ENCODE peak calls at places on chromosomes 4 and X, in six cellular contexts. One of them, this sample, is unnamed.

GRCh38 chr4:7844247-7844991 is 95.2 kb downstream of the AFAP1 start:
- DNase-seq in heart left ventricle: peak
- DNase-seq in body of pancreas: peak
- DNase-seq in HCT116: peak
- DNase-seq in suprapubic skin: peak
- DNase-seq in GM12891: peak
- DNase-seq in this sample: peak

GRCh38 chr4:186728631-186729271 is 5.1 kb upstream of the FAT1 start:
- DNase-seq in heart left ventricle: no peak
- DNase-seq in suprapubic skin: no peak
- DNase-seq in GM12891: no peak
- DNase-seq in HCT116: peak
- DNase-seq in body of pancreas: no peak
- DNase-seq in this sample: no peak

GRCh38 chrX:49627030-49627777 is 28.4 kb downstream of the GAGE1 start:
- DNase-seq in GM12891: no peak
- DNase-seq in heart left ventricle: no peak
- DNase-seq in body of pancreas: no peak
- DNase-seq in HCT116: peak
- DNase-seq in suprapubic skin: no peak
- DNase-seq in this sample: no peak

GRCh38 chr4:52641853-52642563 is 17.1 kb downstream of the USP46 start:
- DNase-seq in heart left ventricle: no peak
- DNase-seq in body of pancreas: no peak
- DNase-seq in suprapubic skin: no peak
- DNase-seq in GM12891: no peak
- DNase-seq in HCT116: peak
- DNase-seq in this sample: peak

GRCh38 chrX:155314260-155314659 is 20.2 kb downstream of the CLIC2 start:
- DNase-seq in suprapubic skin: no peak
- DNase-seq in body of pancreas: no peak
- DNase-seq in heart left ventricle: no peak
- DNase-seq in GM12891: no peak
- DNase-seq in HCT116: no peak
- DNase-seq in this sample: no peak

GRCh38 chr4:183249854-183250253 is 70.2 kb downstream of the CLDN22 start:
- DNase-seq in body of pancreas: peak
- DNase-seq in HCT116: no peak
- DNase-seq in GM12891: no peak
- DNase-seq in heart left ventricle: no peak
- DNase-seq in suprapubic skin: no peak
- DNase-seq in this sample: peak

GRCh38 chr4:29861307-29861706 is 858.9 kb upstream of the PCDH7 start:
- DNase-seq in suprapubic skin: no peak
- DNase-seq in body of pancreas: no peak
- DNase-seq in GM12891: no peak
- DNase-seq in heart left ventricle: no peak
- DNase-seq in HCT116: peak
- DNase-seq in this sample: no peak

GRCh38 chr4:169414913-169415312 is 144.2 kb upstream of the SH3RF1 start:
- DNase-seq in body of pancreas: no peak
- DNase-seq in HCT116: no peak
- DNase-seq in GM12891: no peak
- DNase-seq in heart left ventricle: no peak
- DNase-seq in suprapubic skin: no peak
- DNase-seq in this sample: no peak

GRCh38 chr4:128380306-128380705 is 92.7 kb upstream of the PGRMC2 start:
- DNase-seq in suprapubic skin: no peak
- DNase-seq in HCT116: no peak
- DNase-seq in body of pancreas: no peak
- DNase-seq in heart left ventricle: no peak
- DNase-seq in GM12891: no peak
- DNase-seq in this sample: no peak

GRCh38 chr4:155207534-155208257 is 740 bp upstream of the NPY2R start:
- DNase-seq in body of pancreas: peak
- DNase-seq in HCT116: no peak
- DNase-seq in heart left ventricle: no peak
- DNase-seq in GM12891: no peak
- DNase-seq in suprapubic skin: no peak
- DNase-seq in this sample: no peak

GRCh38 chrX:136780738-136781137 is at the start of gene ARHGEF6:
- DNase-seq in heart left ventricle: no peak
- DNase-seq in suprapubic skin: no peak
- DNase-seq in body of pancreas: no peak
- DNase-seq in GM12891: no peak
- DNase-seq in HCT116: no peak
- DNase-seq in this sample: no peak

GRCh38 chrX:18151157-18151556 is 69.5 kb downstream of the BEND2 start:
- DNase-seq in GM12891: no peak
- DNase-seq in HCT116: no peak
- DNase-seq in heart left ventricle: no peak
- DNase-seq in body of pancreas: no peak
- DNase-seq in suprapubic skin: no peak
- DNase-seq in this sample: no peak

DNA sequence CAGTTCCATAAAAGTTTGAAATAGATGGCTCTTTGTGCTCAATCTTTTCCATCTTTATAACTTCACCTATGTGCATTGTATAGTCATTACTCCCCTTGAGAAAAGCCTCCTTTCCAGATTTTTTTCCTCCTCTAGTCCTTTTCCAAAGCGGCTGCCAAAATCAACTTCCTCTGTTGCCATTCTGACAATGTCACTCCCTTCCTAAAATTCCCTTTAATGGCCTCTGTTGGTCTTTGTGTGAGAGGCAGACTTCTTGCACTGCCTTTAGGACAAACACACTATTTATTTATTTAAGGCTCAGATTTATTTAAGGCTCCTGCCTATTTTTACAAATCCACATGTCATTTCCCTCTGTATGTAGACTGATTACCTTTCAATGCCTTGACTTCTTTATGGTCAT is 21.7 kb upstream of the FRYL start:
- DNase-seq in suprapubic skin: no peak
- DNase-seq in GM12891: no peak
- DNase-seq in heart left ventricle: no peak
- DNase-seq in body of pancreas: no peak
- DNase-seq in HCT116: no peak
- DNase-seq in this sample: no peak
- TF ChIP-seq POLR2A in suprapubic skin: no peak
- TF ChIP-seq POLR2A in GM12891: no peak
- TF ChIP-seq POLR2A in heart left ventricle: no peak
- TF ChIP-seq POLR2A in body of pancreas: no peak
- TF ChIP-seq POLR2A in HCT116: no peak
- TF ChIP-seq POLR2A in this sample: no peak

DNA sequence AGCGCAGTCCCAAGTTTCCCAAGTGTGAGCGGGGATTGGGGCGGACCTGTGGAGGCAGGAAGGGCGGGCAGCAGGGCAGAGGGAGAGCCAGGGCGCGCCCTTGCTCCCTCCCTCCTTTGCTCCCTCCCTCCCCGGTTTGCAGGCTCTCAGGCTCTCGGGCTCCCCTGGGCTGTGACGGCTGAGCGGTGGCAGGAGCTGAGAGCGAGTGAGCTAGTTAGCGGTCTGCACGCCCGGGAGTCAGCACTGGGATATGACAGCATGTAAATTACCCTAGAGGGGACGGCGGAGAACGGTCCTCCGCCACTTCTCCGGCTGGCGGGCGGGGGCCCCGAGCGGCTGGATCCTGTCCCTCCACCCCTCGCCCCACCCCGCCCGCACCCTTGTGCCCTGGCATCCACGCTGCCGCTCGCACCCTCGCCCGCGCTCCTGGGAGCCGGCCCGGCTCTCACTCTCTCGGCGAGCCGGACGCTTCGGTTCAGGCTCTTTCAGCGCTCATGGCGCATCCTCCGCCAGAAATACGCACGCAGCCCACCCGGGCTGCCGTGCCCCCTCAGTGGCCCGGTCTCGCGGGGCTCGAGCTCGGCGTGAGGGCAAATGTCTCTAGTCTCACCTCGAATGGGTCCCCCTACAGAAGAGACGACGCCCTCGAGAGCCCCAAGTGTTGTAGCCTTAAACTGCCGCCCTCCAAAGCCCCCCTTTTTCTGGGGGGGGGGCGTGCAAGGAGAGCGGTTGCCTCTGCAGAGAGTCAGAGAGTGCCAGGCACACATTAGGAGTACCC is at the start of gene TSC22D3:
- DNase-seq in body of pancreas: peak
- DNase-seq in GM12891: peak
- DNase-seq in heart left ventricle: peak
- DNase-seq in HCT116: peak
- DNase-seq in suprapubic skin: peak
- DNase-seq in this sample: peak
- TF ChIP-seq POLR2A in body of pancreas: peak
- TF ChIP-seq POLR2A in GM12891: no peak
- TF ChIP-seq POLR2A in heart left ventricle: peak
- TF ChIP-seq POLR2A in HCT116: no peak
- TF ChIP-seq POLR2A in suprapubic skin: no peak
- TF ChIP-seq POLR2A in this sample: no peak

GRCh38 chr4:5247735-5248134 is 196.5 kb downstream of the STK32B start:
- DNase-seq in GM12891: no peak
- DNase-seq in heart left ventricle: no peak
- DNase-seq in body of pancreas: no peak
- DNase-seq in suprapubic skin: no peak
- DNase-seq in HCT116: no peak
- DNase-seq in this sample: peak
- TF ChIP-seq POLR2A in GM12891: no peak
- TF ChIP-seq POLR2A in heart left ventricle: no peak
- TF ChIP-seq POLR2A in body of pancreas: no peak
- TF ChIP-seq POLR2A in suprapubic skin: no peak
- TF ChIP-seq POLR2A in HCT116: no peak
- TF ChIP-seq POLR2A in this sample: no peak

GRCh38 chr4:3403104-3403906 is 38.5 kb upstream of the HGFAC start:
- DNase-seq in suprapubic skin: peak
- DNase-seq in body of pancreas: no peak
- DNase-seq in GM12891: no peak
- DNase-seq in heart left ventricle: peak
- DNase-seq in HCT116: no peak
- DNase-seq in this sample: no peak

GRCh38 chr4:3402409-3403103 is 39.2 kb upstream of the HGFAC start:
- DNase-seq in body of pancreas: no peak
- DNase-seq in HCT116: no peak
- DNase-seq in heart left ventricle: peak
- DNase-seq in GM12891: no peak
- DNase-seq in suprapubic skin: no peak
- DNase-seq in this sample: peak

GRCh38 chr4:3399277-3400194 is 42.2 kb upstream of the HGFAC start:
- DNase-seq in suprapubic skin: no peak
- DNase-seq in body of pancreas: no peak
- DNase-seq in HCT116: peak
- DNase-seq in GM12891: no peak
- DNase-seq in heart left ventricle: no peak
- DNase-seq in this sample: no peak

GRCh38 chr4:3404546-3404945 is 37.2 kb upstream of the HGFAC start:
- DNase-seq in body of pancreas: no peak
- DNase-seq in suprapubic skin: peak
- DNase-seq in HCT116: no peak
- DNase-seq in heart left ventricle: no peak
- DNase-seq in GM12891: no peak
- DNase-seq in this sample: no peak

DNA sequence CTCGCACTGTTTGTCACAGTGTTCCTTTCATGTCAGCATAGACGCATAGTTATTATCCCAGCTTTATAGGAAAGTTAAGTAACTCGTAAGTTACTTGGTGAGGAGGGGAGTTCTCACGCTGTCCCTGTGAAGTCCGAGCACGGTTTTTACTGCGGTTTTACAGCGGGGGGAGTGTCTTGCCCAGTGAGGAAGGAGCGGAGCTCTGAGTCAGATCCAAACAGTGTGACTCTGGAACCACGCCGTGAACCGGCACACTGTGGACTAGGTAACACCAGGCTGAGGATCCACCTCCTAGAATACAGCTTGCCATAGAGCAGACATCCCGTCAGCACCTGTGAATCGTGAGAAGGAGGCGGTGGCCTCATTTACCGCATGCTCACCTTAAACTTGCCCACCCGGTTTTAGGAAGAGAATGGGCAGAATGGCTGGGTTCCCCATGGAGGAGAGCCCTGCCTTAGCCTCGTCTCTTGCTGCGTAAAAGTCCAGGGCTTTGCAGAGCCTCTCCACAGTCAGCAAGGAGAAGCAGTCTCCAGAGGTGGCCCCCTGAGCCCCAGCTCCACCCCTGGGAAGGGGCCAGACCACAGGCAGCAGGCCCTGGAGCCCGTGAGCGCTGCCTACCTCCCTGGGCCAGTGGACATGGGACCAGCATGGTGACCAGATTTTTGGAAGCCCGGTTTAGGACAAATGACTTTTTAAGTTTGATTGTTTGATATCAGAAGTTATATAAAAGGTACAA is 40.2 kb upstream of the HGFAC start:
- DNase-seq in body of pancreas: no peak
- DNase-seq in suprapubic skin: no peak
- DNase-seq in HCT116: no peak
- DNase-seq in heart left ventricle: peak
- DNase-seq in GM12891: no peak
- DNase-seq in this sample: no peak
- TF ChIP-seq POLR2A in body of pancreas: no peak
- TF ChIP-seq POLR2A in suprapubic skin: no peak
- TF ChIP-seq POLR2A in HCT116: no peak
- TF ChIP-seq POLR2A in heart left ventricle: no peak
- TF ChIP-seq POLR2A in GM12891: no peak
- TF ChIP-seq POLR2A in this sample: no peak

GRCh38 chr4:113761682-113762060 is at the start of gene CAMK2D:
- DNase-seq in suprapubic skin: peak
- DNase-seq in heart left ventricle: peak
- DNase-seq in HCT116: peak
- DNase-seq in GM12891: peak
- DNase-seq in body of pancreas: peak
- DNase-seq in this sample: peak
- TF ChIP-seq POLR2A in suprapubic skin: no peak
- TF ChIP-seq POLR2A in heart left ventricle: peak
- TF ChIP-seq POLR2A in HCT116: no peak
- TF ChIP-seq POLR2A in GM12891: no peak
- TF ChIP-seq POLR2A in body of pancreas: no peak
- TF ChIP-seq POLR2A in this sample: no peak